ENCODE peak calls at places on chromosomes 3 and 15, in ten cellular contexts. One of them, this sample, is unnamed.
A peak's percentile ranks its signal among the peaks of the same experiment; 100 is the strongest.

GRCh38 chr3:36075491-36075890 is 304.8 kb upstream of the STAC start:
- DNase-seq in endothelial cell: no peak
- DNase-seq in AG10803: peak; percentile 1
- DNase-seq in breast epithelium: no peak
- DNase-seq in keratinocyte: no peak
- DNase-seq in activated B cell treated with CpG ODN at 0.5 μM for 24 hours: no peak
- DNase-seq in heart left ventricle: no peak
- DNase-seq in stomach: no peak
- DNase-seq in cardiac fibroblast: peak; percentile 37
- DNase-seq in sigmoid colon: no peak
- DNase-seq in this sample: no peak

GRCh38 chr3:53114412-53115074 is 15.7 kb downstream of the RFT1 start:
- DNase-seq in activated B cell treated with CpG ODN at 0.5 μM for 24 hours: no peak
- DNase-seq in breast epithelium: no peak
- DNase-seq in keratinocyte: no peak
- DNase-seq in heart left ventricle: no peak
- DNase-seq in stomach: no peak
- DNase-seq in sigmoid colon: no peak
- DNase-seq in cardiac fibroblast: peak; percentile 36
- DNase-seq in AG10803: peak; percentile 42
- DNase-seq in endothelial cell: no peak
- DNase-seq in this sample: no peak

GRCh38 chr3:98450372-98450771 is 12.6 kb upstream of the OR5K1 start:
- DNase-seq in heart left ventricle: no peak
- DNase-seq in breast epithelium: no peak
- DNase-seq in activated B cell treated with CpG ODN at 0.5 μM for 24 hours: no peak
- DNase-seq in keratinocyte: no peak
- DNase-seq in cardiac fibroblast: no peak
- DNase-seq in AG10803: no peak
- DNase-seq in endothelial cell: no peak
- DNase-seq in sigmoid colon: no peak
- DNase-seq in stomach: no peak
- DNase-seq in this sample: no peak

GRCh38 chr15:56778761-56779160 is 45.5 kb upstream of the ZNF280D start:
- DNase-seq in AG10803: peak; percentile 32
- DNase-seq in stomach: no peak
- DNase-seq in heart left ventricle: no peak
- DNase-seq in sigmoid colon: no peak
- DNase-seq in breast epithelium: no peak
- DNase-seq in keratinocyte: no peak
- DNase-seq in cardiac fibroblast: no peak
- DNase-seq in activated B cell treated with CpG ODN at 0.5 μM for 24 hours: no peak
- DNase-seq in endothelial cell: no peak
- DNase-seq in this sample: no peak

GRCh38 chr3:112042842-112043280 is 8.3 kb downstream of the TMPRSS7 start:
- DNase-seq in breast epithelium: no peak
- DNase-seq in keratinocyte: no peak
- DNase-seq in stomach: no peak
- DNase-seq in heart left ventricle: no peak
- DNase-seq in AG10803: no peak
- DNase-seq in sigmoid colon: no peak
- DNase-seq in cardiac fibroblast: no peak
- DNase-seq in activated B cell treated with CpG ODN at 0.5 μM for 24 hours: no peak
- DNase-seq in endothelial cell: no peak
- DNase-seq in this sample: no peak

GRCh38 chr3:176987901-176988300 is 209.4 kb downstream of the TBL1XR1 start:
- DNase-seq in sigmoid colon: no peak
- DNase-seq in keratinocyte: no peak
- DNase-seq in stomach: no peak
- DNase-seq in activated B cell treated with CpG ODN at 0.5 μM for 24 hours: no peak
- DNase-seq in AG10803: peak; percentile 36
- DNase-seq in cardiac fibroblast: peak; percentile 69
- DNase-seq in heart left ventricle: no peak
- DNase-seq in endothelial cell: no peak
- DNase-seq in breast epithelium: no peak
- DNase-seq in this sample: no peak

GRCh38 chr3:170222647-170223541 is 670 bp downstream of the PRKCI start:
- DNase-seq in stomach: peak; percentile 34
- DNase-seq in cardiac fibroblast: peak; percentile 42
- DNase-seq in keratinocyte: no peak
- DNase-seq in sigmoid colon: peak; percentile 68
- DNase-seq in activated B cell treated with CpG ODN at 0.5 μM for 24 hours: no peak
- DNase-seq in AG10803: peak; percentile 16
- DNase-seq in heart left ventricle: no peak
- DNase-seq in endothelial cell: no peak
- DNase-seq in breast epithelium: no peak
- DNase-seq in this sample: no peak

GRCh38 chr15:87967951-87968350 is 288.6 kb downstream of the NTRK3 start:
- DNase-seq in cardiac fibroblast: no peak
- DNase-seq in endothelial cell: no peak
- DNase-seq in keratinocyte: no peak
- DNase-seq in breast epithelium: no peak
- DNase-seq in AG10803: peak; percentile 27
- DNase-seq in activated B cell treated with CpG ODN at 0.5 μM for 24 hours: no peak
- DNase-seq in heart left ventricle: no peak
- DNase-seq in sigmoid colon: no peak
- DNase-seq in stomach: no peak
- DNase-seq in this sample: no peak

GRCh38 chr3:126329927-126330725 is 27.1 kb downstream of the KLF15 start:
- DNase-seq in cardiac fibroblast: no peak
- DNase-seq in endothelial cell: no peak
- DNase-seq in heart left ventricle: peak; percentile 5
- DNase-seq in AG10803: no peak
- DNase-seq in activated B cell treated with CpG ODN at 0.5 μM for 24 hours: peak; percentile 7
- DNase-seq in breast epithelium: no peak
- DNase-seq in stomach: no peak
- DNase-seq in sigmoid colon: peak; percentile 22
- DNase-seq in keratinocyte: no peak
- DNase-seq in this sample: no peak

GRCh38 chr3:35678552-35679220 is 39.4 kb downstream of the ARPP21 start:
- DNase-seq in sigmoid colon: no peak
- DNase-seq in stomach: no peak
- DNase-seq in AG10803: no peak
- DNase-seq in keratinocyte: no peak
- DNase-seq in endothelial cell: no peak
- DNase-seq in breast epithelium: no peak
- DNase-seq in activated B cell treated with CpG ODN at 0.5 μM for 24 hours: no peak
- DNase-seq in cardiac fibroblast: no peak
- DNase-seq in heart left ventricle: no peak
- DNase-seq in this sample: no peak

GRCh38 chr3:64956619-64957018 is 268.8 kb upstream of the ADAMTS9 start:
- DNase-seq in stomach: no peak
- DNase-seq in heart left ventricle: no peak
- DNase-seq in breast epithelium: no peak
- DNase-seq in activated B cell treated with CpG ODN at 0.5 μM for 24 hours: no peak
- DNase-seq in sigmoid colon: no peak
- DNase-seq in AG10803: no peak
- DNase-seq in keratinocyte: no peak
- DNase-seq in cardiac fibroblast: no peak
- DNase-seq in endothelial cell: no peak
- DNase-seq in this sample: no peak

GRCh38 chr3:186815490-186815889 is 9.2 kb upstream of the RFC4 start:
- DNase-seq in stomach: no peak
- DNase-seq in AG10803: peak; percentile 75
- DNase-seq in breast epithelium: no peak
- DNase-seq in endothelial cell: no peak
- DNase-seq in keratinocyte: no peak
- DNase-seq in cardiac fibroblast: peak; percentile 81
- DNase-seq in sigmoid colon: no peak
- DNase-seq in activated B cell treated with CpG ODN at 0.5 μM for 24 hours: no peak
- DNase-seq in heart left ventricle: no peak
- DNase-seq in this sample: peak; percentile 10

GRCh38 chr3:149511040-149511626 is 36.6 kb downstream of the TM4SF4 start:
- DNase-seq in keratinocyte: no peak
- DNase-seq in heart left ventricle: no peak
- DNase-seq in sigmoid colon: no peak
- DNase-seq in cardiac fibroblast: no peak
- DNase-seq in stomach: no peak
- DNase-seq in endothelial cell: no peak
- DNase-seq in AG10803: no peak
- DNase-seq in activated B cell treated with CpG ODN at 0.5 μM for 24 hours: no peak
- DNase-seq in breast epithelium: no peak
- DNase-seq in this sample: no peak
- TF ChIP-seq CTCF in keratinocyte: no peak
- TF ChIP-seq CTCF in heart left ventricle: no peak
- TF ChIP-seq CTCF in sigmoid colon: no peak
- TF ChIP-seq CTCF in cardiac fibroblast: no peak
- TF ChIP-seq CTCF in stomach: no peak
- TF ChIP-seq CTCF in endothelial cell: no peak
- TF ChIP-seq CTCF in AG10803: no peak
- TF ChIP-seq CTCF in activated B cell treated with CpG ODN at 0.5 μM for 24 hours: no peak
- TF ChIP-seq CTCF in breast epithelium: no peak
- TF ChIP-seq CTCF in this sample: no peak

DNA sequence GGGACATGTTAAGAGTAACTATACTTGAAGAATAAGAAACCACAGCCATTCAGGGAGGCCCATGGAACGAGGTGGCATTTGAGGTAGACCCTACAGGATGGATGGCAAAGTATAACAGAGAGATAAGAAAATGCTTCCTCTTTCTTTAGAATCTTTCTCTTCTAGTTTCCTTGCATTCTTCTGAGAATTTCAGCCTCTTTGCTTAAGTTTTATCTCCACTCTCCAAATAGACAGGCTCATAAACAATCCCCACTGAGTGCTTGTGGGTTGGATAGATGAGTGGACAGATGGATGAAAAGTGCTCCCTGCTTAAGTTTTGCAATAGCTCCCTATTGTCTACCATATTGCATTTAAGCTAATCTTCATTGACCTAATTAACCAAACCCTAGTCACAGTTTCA is 103.7 kb downstream of the MEX3B start:
- DNase-seq in stomach: no peak
- DNase-seq in heart left ventricle: no peak
- DNase-seq in breast epithelium: no peak
- DNase-seq in activated B cell treated with CpG ODN at 0.5 μM for 24 hours: no peak
- DNase-seq in sigmoid colon: no peak
- DNase-seq in cardiac fibroblast: no peak
- DNase-seq in keratinocyte: no peak
- DNase-seq in AG10803: no peak
- DNase-seq in endothelial cell: no peak
- DNase-seq in this sample: no peak
- TF ChIP-seq CTCF in stomach: no peak
- TF ChIP-seq CTCF in heart left ventricle: no peak
- TF ChIP-seq CTCF in breast epithelium: no peak
- TF ChIP-seq CTCF in activated B cell treated with CpG ODN at 0.5 μM for 24 hours: no peak
- TF ChIP-seq CTCF in sigmoid colon: no peak
- TF ChIP-seq CTCF in cardiac fibroblast: no peak
- TF ChIP-seq CTCF in keratinocyte: no peak
- TF ChIP-seq CTCF in AG10803: no peak
- TF ChIP-seq CTCF in endothelial cell: no peak
- TF ChIP-seq CTCF in this sample: no peak

DNA sequence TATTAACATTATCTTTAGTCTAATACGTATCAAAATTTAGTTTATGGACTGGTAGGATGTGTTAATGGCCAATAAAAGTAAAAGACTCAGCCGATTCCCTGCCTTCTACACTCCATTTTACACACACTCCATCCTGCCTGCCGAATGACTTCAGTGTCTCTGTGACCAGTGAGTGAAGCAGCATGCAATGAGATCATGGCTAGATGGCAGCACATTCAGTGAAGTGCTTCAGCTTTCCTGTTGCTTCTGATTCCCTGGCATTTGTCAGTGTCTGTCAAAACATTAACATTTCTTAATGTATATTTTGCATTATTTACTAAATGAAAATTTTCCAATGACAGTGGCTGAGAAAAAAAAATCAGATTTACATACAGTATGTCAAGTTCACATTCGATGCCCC is 412.0 kb downstream of the FHIT start:
- DNase-seq in AG10803: no peak
- DNase-seq in heart left ventricle: no peak
- DNase-seq in cardiac fibroblast: no peak
- DNase-seq in keratinocyte: no peak
- DNase-seq in activated B cell treated with CpG ODN at 0.5 μM for 24 hours: no peak
- DNase-seq in sigmoid colon: no peak
- DNase-seq in stomach: no peak
- DNase-seq in breast epithelium: no peak
- DNase-seq in endothelial cell: no peak
- DNase-seq in this sample: no peak
- TF ChIP-seq CTCF in AG10803: no peak
- TF ChIP-seq CTCF in heart left ventricle: no peak
- TF ChIP-seq CTCF in cardiac fibroblast: no peak
- TF ChIP-seq CTCF in keratinocyte: peak; percentile 60
- TF ChIP-seq CTCF in activated B cell treated with CpG ODN at 0.5 μM for 24 hours: no peak
- TF ChIP-seq CTCF in sigmoid colon: no peak
- TF ChIP-seq CTCF in stomach: no peak
- TF ChIP-seq CTCF in breast epithelium: no peak
- TF ChIP-seq CTCF in endothelial cell: no peak
- TF ChIP-seq CTCF in this sample: no peak

GRCh38 chr15:94631608-94632007 is 400.2 kb downstream of the MCTP2 start:
- DNase-seq in AG10803: no peak
- DNase-seq in stomach: no peak
- DNase-seq in sigmoid colon: no peak
- DNase-seq in endothelial cell: no peak
- DNase-seq in heart left ventricle: no peak
- DNase-seq in keratinocyte: no peak
- DNase-seq in cardiac fibroblast: no peak
- DNase-seq in breast epithelium: no peak
- DNase-seq in activated B cell treated with CpG ODN at 0.5 μM for 24 hours: no peak
- DNase-seq in this sample: no peak
- TF ChIP-seq CTCF in AG10803: no peak
- TF ChIP-seq CTCF in stomach: no peak
- TF ChIP-seq CTCF in sigmoid colon: no peak
- TF ChIP-seq CTCF in endothelial cell: no peak
- TF ChIP-seq CTCF in heart left ventricle: no peak
- TF ChIP-seq CTCF in keratinocyte: no peak
- TF ChIP-seq CTCF in cardiac fibroblast: no peak
- TF ChIP-seq CTCF in breast epithelium: no peak
- TF ChIP-seq CTCF in activated B cell treated with CpG ODN at 0.5 μM for 24 hours: no peak
- TF ChIP-seq CTCF in this sample: no peak

DNA sequence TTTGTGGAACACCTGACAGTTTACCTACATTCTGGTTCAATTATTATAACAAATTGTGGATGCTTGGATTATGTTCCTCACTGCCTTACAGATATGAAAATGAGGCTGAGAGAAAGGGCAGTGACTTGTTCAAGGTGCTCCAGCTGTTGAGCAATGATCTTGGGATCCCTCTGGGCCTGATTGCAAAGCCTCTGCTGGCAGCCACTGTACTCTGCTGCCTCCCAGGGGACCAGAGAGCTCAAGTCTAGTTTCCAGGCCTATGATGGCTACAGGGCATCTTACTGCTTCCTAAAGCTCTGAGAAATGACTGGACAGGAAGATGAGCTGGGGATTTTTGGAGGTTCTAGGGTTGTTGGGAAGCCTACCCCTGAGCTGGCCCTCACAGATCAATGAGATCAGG is 2.3 kb upstream of the SHC4 start:
- DNase-seq in endothelial cell: no peak
- DNase-seq in AG10803: peak; percentile 77
- DNase-seq in stomach: no peak
- DNase-seq in keratinocyte: no peak
- DNase-seq in breast epithelium: no peak
- DNase-seq in sigmoid colon: no peak
- DNase-seq in activated B cell treated with CpG ODN at 0.5 μM for 24 hours: no peak
- DNase-seq in cardiac fibroblast: peak; percentile 88
- DNase-seq in heart left ventricle: no peak
- DNase-seq in this sample: no peak
- TF ChIP-seq CTCF in endothelial cell: no peak
- TF ChIP-seq CTCF in AG10803: peak; percentile 17
- TF ChIP-seq CTCF in stomach: no peak
- TF ChIP-seq CTCF in keratinocyte: peak; percentile 79
- TF ChIP-seq CTCF in breast epithelium: no peak
- TF ChIP-seq CTCF in sigmoid colon: no peak
- TF ChIP-seq CTCF in activated B cell treated with CpG ODN at 0.5 μM for 24 hours: no peak
- TF ChIP-seq CTCF in cardiac fibroblast: peak; percentile 19
- TF ChIP-seq CTCF in heart left ventricle: no peak
- TF ChIP-seq CTCF in this sample: peak; percentile 51